ENCODE peak calls at places on chromosome 7, in four cellular contexts. O, I, U and E are unnamed samples.

GRCh38 chr7:44681645-44682044 is 67.0 kb upstream of the ZMIZ2 start:
- DNase-seq in O (no peak), I (no peak), U (no peak), E (no peak)

GRCh38 chr7:128886391-128887168 is 23.9 kb downstream of the ATP6V1F start:
- DNase-seq in O (peak; percentile 43), I (no peak), U (no peak), E (no peak)

GRCh38 chr7:27150568-27151340 is 1.6 kb downstream of the HOXA3 start:
- DNase-seq in O (peak; percentile 94), I (no peak), U (no peak), E (peak; percentile 72)

GRCh38 chr7:104469135-104469820 is 140.9 kb downstream of the LHFPL3 start:
- DNase-seq in O (no peak), I (no peak), U (no peak), E (no peak)

GRCh38 chr7:22060863-22061262 is 115.2 kb upstream of the CDCA7L start:
- DNase-seq in O (no peak), I (no peak), U (no peak), E (no peak)

GRCh38 chr7:37112882-37113281 is 335.8 kb downstream of the ELMO1 start:
- DNase-seq in O (no peak), I (no peak), U (no peak), E (no peak)

GRCh38 chr7:112701456-112701855 is 88.7 kb downstream of the TMEM168 start:
- DNase-seq in O (no peak), I (no peak), U (no peak), E (no peak)

GRCh38 chr7:25863727-25864116 is 288.3 kb upstream of the NFE2L3 start:
- DNase-seq in O (no peak), I (no peak), U (no peak), E (no peak)

GRCh38 chr7:106309352-106309751 is 24.6 kb upstream of the NAMPT start:
- DNase-seq in O (no peak), I (no peak), U (no peak), E (no peak)

GRCh38 chr7:23267357-23267756 is 20.8 kb downstream of the GPNMB start:
- DNase-seq in O (no peak), I (no peak), U (no peak), E (no peak)

GRCh38 chr7:6615853-6616555 is 594 bp downstream of the ZNF853 start:
- DNase-seq in O (peak; percentile 79), I (no peak), U (no peak), E (no peak)

GRCh38 chr7:7495171-7495570 is 40.5 kb downstream of the COL28A1 start:
- DNase-seq in O (peak; percentile 31), I (no peak), U (no peak), E (no peak)

GRCh38 chr7:140348161-140348849 is 50.0 kb downstream of the SLC37A3 start:
- DNase-seq in O (no peak), I (no peak), U (no peak), E (no peak)

GRCh38 chr7:32564542-32564941 is 69.3 kb downstream of the AVL9 start:
- DNase-seq in O (no peak), I (no peak), U (no peak), E (no peak)

GRCh38 chr7:135501402-135501801 is 8.5 kb downstream of the CNOT4 start:
- DNase-seq in O (no peak), I (no peak), U (no peak), E (no peak)

GRCh38 chr7:35036361-35037171 is 719 bp downstream of the DPY19L1 start:
- DNase-seq in O (peak; percentile 82), I (no peak), U (peak; percentile 17), E (peak; percentile 80)

GRCh38 chr7:84218681-84219080 is 24.1 kb upstream of the SEMA3A start:
- DNase-seq in O (peak; percentile 12), I (no peak), U (no peak), E (no peak)

GRCh38 chr7:45623157-45623556 is 49.0 kb downstream of the ADCY1 start:
- DNase-seq in O (no peak), I (no peak), U (no peak), E (no peak)

GRCh38 chr7:107213193-107213788 is 44.5 kb downstream of the HBP1 start:
- DNase-seq in O (no peak), I (no peak), U (no peak), E (no peak)